ENCODE peak calls at places on chromosomes 2 and 18, in seven cellular contexts. One of them, this sample, is unnamed.

GRCh38 chr2:101153077-101153707 is 2.0 kb upstream of the TBC1D8 start:
- DNase-seq in activated T-cell treated with anti-CD3 and anti-CD28 coated beads, Interleukin-2, amount 50 U/mL, for 72 hours: no peak
- DNase-seq in choroid plexus epithelial cell: no peak
- DNase-seq in COLO829: no peak
- DNase-seq in renal cortical epithelial cell: no peak
- DNase-seq in effector memory CD8-positive, alpha-beta T cell: no peak
- DNase-seq in activated naive CD4-positive, alpha-beta T cell treated with anti-CD3 and anti-CD28 coated beads for 36 hours: no peak
- DNase-seq in this sample: no peak

GRCh38 chr2:25955869-25956535 is 26.3 kb downstream of the KIF3C start:
- DNase-seq in activated naive CD4-positive, alpha-beta T cell treated with anti-CD3 and anti-CD28 coated beads for 36 hours: peak
- DNase-seq in activated T-cell treated with anti-CD3 and anti-CD28 coated beads, Interleukin-2, amount 50 U/mL, for 72 hours: no peak
- DNase-seq in COLO829: no peak
- DNase-seq in choroid plexus epithelial cell: peak
- DNase-seq in effector memory CD8-positive, alpha-beta T cell: no peak
- DNase-seq in renal cortical epithelial cell: no peak
- DNase-seq in this sample: no peak

GRCh38 chr18:79871026-79871390 is 73.3 kb downstream of the KCNG2 start:
- DNase-seq in activated naive CD4-positive, alpha-beta T cell treated with anti-CD3 and anti-CD28 coated beads for 36 hours: no peak
- DNase-seq in renal cortical epithelial cell: no peak
- DNase-seq in activated T-cell treated with anti-CD3 and anti-CD28 coated beads, Interleukin-2, amount 50 U/mL, for 72 hours: no peak
- DNase-seq in COLO829: no peak
- DNase-seq in choroid plexus epithelial cell: no peak
- DNase-seq in effector memory CD8-positive, alpha-beta T cell: no peak
- DNase-seq in this sample: peak

GRCh38 chr2:2926858-2927175 is 450.8 kb downstream of the EIPR1 start:
- DNase-seq in activated naive CD4-positive, alpha-beta T cell treated with anti-CD3 and anti-CD28 coated beads for 36 hours: no peak
- DNase-seq in COLO829: no peak
- DNase-seq in activated T-cell treated with anti-CD3 and anti-CD28 coated beads, Interleukin-2, amount 50 U/mL, for 72 hours: no peak
- DNase-seq in renal cortical epithelial cell: no peak
- DNase-seq in effector memory CD8-positive, alpha-beta T cell: no peak
- DNase-seq in choroid plexus epithelial cell: no peak
- DNase-seq in this sample: no peak

GRCh38 chr2:162609798-162610197 is 228.8 kb downstream of the KCNH7 start:
- DNase-seq in choroid plexus epithelial cell: no peak
- DNase-seq in activated naive CD4-positive, alpha-beta T cell treated with anti-CD3 and anti-CD28 coated beads for 36 hours: no peak
- DNase-seq in COLO829: no peak
- DNase-seq in effector memory CD8-positive, alpha-beta T cell: no peak
- DNase-seq in renal cortical epithelial cell: no peak
- DNase-seq in activated T-cell treated with anti-CD3 and anti-CD28 coated beads, Interleukin-2, amount 50 U/mL, for 72 hours: no peak
- DNase-seq in this sample: no peak

GRCh38 chr18:49206717-49207116 is 253.7 kb downstream of the DYM start:
- DNase-seq in choroid plexus epithelial cell: peak
- DNase-seq in effector memory CD8-positive, alpha-beta T cell: no peak
- DNase-seq in COLO829: no peak
- DNase-seq in activated naive CD4-positive, alpha-beta T cell treated with anti-CD3 and anti-CD28 coated beads for 36 hours: no peak
- DNase-seq in activated T-cell treated with anti-CD3 and anti-CD28 coated beads, Interleukin-2, amount 50 U/mL, for 72 hours: no peak
- DNase-seq in renal cortical epithelial cell: peak
- DNase-seq in this sample: no peak

GRCh38 chr2:164913640-164914346 is 41.5 kb downstream of the SLC38A11 start:
- DNase-seq in renal cortical epithelial cell: peak
- DNase-seq in effector memory CD8-positive, alpha-beta T cell: no peak
- DNase-seq in activated T-cell treated with anti-CD3 and anti-CD28 coated beads, Interleukin-2, amount 50 U/mL, for 72 hours: no peak
- DNase-seq in COLO829: no peak
- DNase-seq in choroid plexus epithelial cell: peak
- DNase-seq in activated naive CD4-positive, alpha-beta T cell treated with anti-CD3 and anti-CD28 coated beads for 36 hours: no peak
- DNase-seq in this sample: no peak

GRCh38 chr18:74083071-74083954 is 64.3 kb downstream of the FBXO15 start:
- DNase-seq in renal cortical epithelial cell: no peak
- DNase-seq in activated T-cell treated with anti-CD3 and anti-CD28 coated beads, Interleukin-2, amount 50 U/mL, for 72 hours: peak
- DNase-seq in COLO829: no peak
- DNase-seq in choroid plexus epithelial cell: no peak
- DNase-seq in activated naive CD4-positive, alpha-beta T cell treated with anti-CD3 and anti-CD28 coated beads for 36 hours: peak
- DNase-seq in effector memory CD8-positive, alpha-beta T cell: no peak
- DNase-seq in this sample: no peak

GRCh38 chr2:201665420-201666158 is 22.3 kb upstream of the TMEM237 start:
- DNase-seq in activated T-cell treated with anti-CD3 and anti-CD28 coated beads, Interleukin-2, amount 50 U/mL, for 72 hours: no peak
- DNase-seq in renal cortical epithelial cell: no peak
- DNase-seq in activated naive CD4-positive, alpha-beta T cell treated with anti-CD3 and anti-CD28 coated beads for 36 hours: no peak
- DNase-seq in effector memory CD8-positive, alpha-beta T cell: no peak
- DNase-seq in choroid plexus epithelial cell: no peak
- DNase-seq in COLO829: no peak
- DNase-seq in this sample: no peak

GRCh38 chr2:172496096-172496709 is 59.7 kb upstream of the PDK1 start:
- DNase-seq in activated naive CD4-positive, alpha-beta T cell treated with anti-CD3 and anti-CD28 coated beads for 36 hours: peak
- DNase-seq in renal cortical epithelial cell: no peak
- DNase-seq in choroid plexus epithelial cell: no peak
- DNase-seq in activated T-cell treated with anti-CD3 and anti-CD28 coated beads, Interleukin-2, amount 50 U/mL, for 72 hours: no peak
- DNase-seq in COLO829: no peak
- DNase-seq in effector memory CD8-positive, alpha-beta T cell: no peak
- DNase-seq in this sample: no peak

This sample was measured in osteocyte.